ENCODE peak calls at places on chromosomes 3 and 15, in four cellular contexts. A is NCI-H1092, I is OCI-LY7, V is HTR-8/SVneo. Z is an unnamed sample.
A peak's percentile ranks its signal among the peaks of the same experiment; 100 is the strongest.

GRCh38 chr3:172038823-172039222 is 555 bp upstream of the FNDC3B start:
- DNase-seq in A (no peak), I (no peak), V (no peak), Z (no peak)

GRCh38 chr3:12180218-12180617 is 21.5 kb upstream of the TIMP4 start:
- DNase-seq in A (no peak), I (no peak), V (peak; percentile 45), Z (no peak)

GRCh38 chr3:43785551-43785950 is 94.8 kb downstream of the ABHD5 start:
- DNase-seq in A (no peak), I (no peak), V (no peak), Z (no peak)

GRCh38 chr3:153628591-153628990 is 466.6 kb downstream of the RAP2B start:
- DNase-seq in A (no peak), I (peak; percentile 51), V (no peak), Z (no peak)

GRCh38 chr3:140164922-140165590 is 230.1 kb downstream of the CLSTN2 start:
- DNase-seq in A (no peak), I (no peak), V (no peak), Z (no peak)

GRCh38 chr3:127662051-127662469 is 10.7 kb upstream of the ABTB1 start:
- DNase-seq in A (no peak), I (no peak), V (no peak), Z (no peak)

GRCh38 chr3:178385280-178385952 is 150.8 kb upstream of the KCNMB2 start:
- DNase-seq in A (peak; percentile 41), I (peak; percentile 19), V (peak; percentile 17), Z (peak; percentile 33)

GRCh38 chr3:151305081-151305777 is 11.4 kb downstream of the GPR87 start:
- DNase-seq in A (no peak), I (no peak), V (peak; percentile 86), Z (no peak)

GRCh38 chr3:30626443-30627181 is 20.2 kb downstream of the TGFBR2 start:
- DNase-seq in A (no peak), I (no peak), V (no peak), Z (no peak)

GRCh38 chr3:131083190-131083863 is 56.6 kb downstream of the NEK11 start:
- DNase-seq in A (peak; percentile 91), I (no peak), V (no peak), Z (peak; percentile 2)

GRCh38 chr15:33188159-33188558 is 6.4 kb downstream of the FMN1 start:
- DNase-seq in A (no peak), I (peak; percentile 20), V (no peak), Z (no peak)

GRCh38 chr15:68241088-68241935 is 11.8 kb upstream of the CLN6 start:
- DNase-seq in A (no peak), I (no peak), V (no peak), Z (no peak)

GRCh38 chr3:174725303-174725702 is 133.8 kb upstream of the NAALADL2 start:
- DNase-seq in A (no peak), I (no peak), V (no peak), Z (no peak)

GRCh38 chr3:111283165-111283564 is 211.5 kb downstream of the NECTIN3 start:
- DNase-seq in A (no peak), I (no peak), V (no peak), Z (no peak)

GRCh38 chr15:89016549-89017041 is 71.7 kb upstream of the ABHD2 start:
- DNase-seq in A (no peak), I (no peak), V (no peak), Z (no peak)

GRCh38 chr15:83066034-83066760 is 855 bp downstream of the BTBD1 start:
- DNase-seq in A (no peak), I (peak; percentile 25), V (no peak), Z (no peak)

GRCh38 chr15:70078578-70079417 is 18.9 kb downstream of the TLE3 start:
- DNase-seq in A (no peak), I (no peak), V (no peak), Z (no peak)

GRCh38 chr3:107882881-107883280 is 207.9 kb downstream of the CD47 start:
- DNase-seq in A (no peak), I (no peak), V (no peak), Z (no peak)

GRCh38 chr3:68334547-68334946 is 597.8 kb downstream of the TAFA4 start:
- DNase-seq in A (no peak), I (no peak), V (no peak), Z (no peak)

GRCh38 chr3:187491371-187491770 is 123.2 kb downstream of the RTP4 start:
- DNase-seq in A (no peak), I (no peak), V (no peak), Z (no peak)

GRCh38 chr3:174341014-174341413 is 518.1 kb upstream of the NAALADL2 start:
- DNase-seq in A (no peak), I (no peak), V (no peak), Z (no peak)

GRCh38 chr15:82933576-82933975 is 18.9 kb downstream of the HOMER2 start:
- DNase-seq in A (no peak), I (no peak), V (no peak), Z (no peak)

GRCh38 chr3:2172561-2173171 is 74.0 kb downstream of the CNTN4 start:
- DNase-seq in A (no peak), I (no peak), V (no peak), Z (peak; percentile 31)

GRCh38 chr3:54965746-54966145 is 37.9 kb upstream of the LRTM1 start:
- DNase-seq in A (no peak), I (no peak), V (peak; percentile 60), Z (no peak)

GRCh38 chr3:123098411-123099330 is 31.8 kb downstream of the PDIA5 start:
- DNase-seq in A (no peak), I (no peak), V (no peak), Z (no peak)

GRCh38 chr3:55190296-55190695 is 262.4 kb upstream of the LRTM1 start:
- DNase-seq in A (no peak), I (no peak), V (no peak), Z (no peak)

GRCh38 chr3:50674349-50675178 is at the start of gene DOCK3:
- DNase-seq in A (peak; percentile 22), I (no peak), V (peak; percentile 60), Z (no peak)

GRCh38 chr3:30156586-30157498 is 449.6 kb upstream of the TGFBR2 start:
- DNase-seq in A (no peak), I (no peak), V (no peak), Z (no peak)

GRCh38 chr3:16908408-16908807 is 23.7 kb downstream of the PLCL2 start:
- DNase-seq in A (no peak), I (no peak), V (no peak), Z (no peak)

GRCh38 chr15:38547255-38547997 is 17.2 kb downstream of the RASGRP1 start:
- DNase-seq in A (no peak), I (no peak), V (no peak), Z (no peak)

GRCh38 chr3:169665264-169666078 is 2.0 kb upstream of the MECOM start:
- DNase-seq in A (no peak), I (no peak), V (no peak), Z (no peak)

GRCh38 chr15:93253656-93254055 is 164.6 kb upstream of the RGMA start:
- DNase-seq in A (no peak), I (no peak), V (no peak), Z (no peak)

Z was measured in SHP77 treated with DMSO at 0.1 percent for 48 hours.